ENCODE peak calls at places on chromosomes 2 and 18, in eight cellular contexts. Z is fibroblast of lung, R is astrocyte of the spinal cord, E is endodermal cell, J is astrocyte of the cerebellum, S is bronchial epithelial cell, M is fibroblast of mammary gland, X is dorsolateral prefrontal cortex. Y is an unnamed sample.

GRCh38 chr2:981759-982158 is 31.1 kb downstream of the SNTG2 start:
- DNase-seq in Z (no peak), R (no peak), E (no peak), J (no peak), S (no peak), M (no peak), X (no peak), Y (no peak)

GRCh38 chr2:175366814-175367213 is 185.3 kb upstream of the ATP5MC3 start:
- DNase-seq in Z (peak), R (peak), E (peak), J (peak), S (peak), M (peak), X (no peak), Y (no peak)

GRCh38 chr2:237150831-237151230 is 65.1 kb downstream of the COPS8 start:
- DNase-seq in Z (no peak), R (no peak), E (no peak), J (no peak), S (peak), M (no peak), X (no peak), Y (no peak)

GRCh38 chr2:54103454-54104314 is 11.7 kb upstream of the ACYP2 start:
- DNase-seq in Z (peak), R (peak), E (peak), J (peak), S (peak), M (peak), X (no peak), Y (no peak)

GRCh38 chr2:12637754-12638153 is 79.0 kb upstream of the TRIB2 start:
- DNase-seq in Z (peak), R (peak), E (no peak), J (no peak), S (peak), M (peak), X (no peak), Y (no peak)

GRCh38 chr2:74690571-74690970 is 36.5 kb downstream of the SEMA4F start:
- DNase-seq in Z (peak), R (peak), E (peak), J (peak), S (peak), M (peak), X (no peak), Y (no peak)

GRCh38 chr18:56258178-56258577 is 380.2 kb downstream of the TXNL1 start:
- DNase-seq in Z (peak), R (no peak), E (no peak), J (no peak), S (no peak), M (peak), X (no peak), Y (no peak)

GRCh38 chr2:223050900-223051299 is 1.1 kb upstream of the KCNE4 start:
- DNase-seq in Z (peak), R (peak), E (no peak), J (no peak), S (no peak), M (peak), X (no peak), Y (no peak)

GRCh38 chr18:61093967-61094366 is 239.3 kb upstream of the CDH20 start:
- DNase-seq in Z (no peak), R (no peak), E (no peak), J (no peak), S (no peak), M (no peak), X (no peak), Y (no peak)

GRCh38 chr18:10202947-10203346 is 251.5 kb upstream of the APCDD1 start:
- DNase-seq in Z (no peak), R (no peak), E (peak), J (no peak), S (no peak), M (no peak), X (no peak), Y (no peak)

GRCh38 chr2:167943877-167944276 is 303.5 kb downstream of the STK39 start:
- DNase-seq in Z (peak), R (peak), E (no peak), J (no peak), S (no peak), M (peak), X (no peak), Y (no peak)

GRCh38 chr2:230668184-230668938 is 44.3 kb upstream of the CAB39 start:
- DNase-seq in Z (peak), R (no peak), E (peak), J (no peak), S (peak), M (peak), X (no peak), Y (no peak)

GRCh38 chr18:63320690-63321265 is 1.2 kb upstream of the BCL2 start:
- DNase-seq in Z (peak), R (peak), E (peak), J (no peak), S (peak), M (peak), X (no peak), Y (no peak)

GRCh38 chr2:129237966-129238725 is 741.3 kb upstream of the RAB6C start:
- DNase-seq in Z (peak), R (peak), E (no peak), J (peak), S (peak), M (peak), X (no peak), Y (no peak)

GRCh38 chr2:44169155-44169898 is 652 bp downstream of the PPM1B start:
- DNase-seq in Z (peak), R (peak), E (peak), J (peak), S (peak), M (peak), X (no peak), Y (no peak)

GRCh38 chr2:46184794-46185583 is 112.2 kb upstream of the EPAS1 start:
- DNase-seq in Z (no peak), R (no peak), E (peak), J (no peak), S (no peak), M (no peak), X (no peak), Y (no peak)

GRCh38 chr2:177296047-177296446 is 31.5 kb upstream of the NFE2L2 start:
- DNase-seq in Z (peak), R (peak), E (no peak), J (peak), S (peak), M (peak), X (no peak), Y (no peak)

GRCh38 chr2:208064220-208064951 is 39.1 kb upstream of the PLEKHM3 start:
- DNase-seq in Z (peak), R (peak), E (no peak), J (peak), S (peak), M (peak), X (no peak), Y (peak)

GRCh38 chr18:75088622-75089211 is 120.2 kb downstream of the PTGR3 start:
- DNase-seq in Z (no peak), R (no peak), E (peak), J (no peak), S (no peak), M (no peak), X (no peak), Y (no peak)

GRCh38 chr18:8769509-8769908 is 64.2 kb downstream of the MTCL1 start:
- DNase-seq in Z (no peak), R (no peak), E (no peak), J (no peak), S (no peak), M (no peak), X (no peak), Y (no peak)

GRCh38 chr2:217695033-217695520 is 307.7 kb downstream of the TNS1 start:
- DNase-seq in Z (peak), R (peak), E (peak), J (peak), S (peak), M (peak), X (no peak), Y (peak)

GRCh38 chr2:71882949-71883472 is 264.7 kb downstream of the CYP26B1 start:
- DNase-seq in Z (peak), R (peak), E (peak), J (no peak), S (peak), M (peak), X (peak), Y (no peak)

GRCh38 chr2:122340246-122340645 is 584.8 kb downstream of the TSN start:
- DNase-seq in Z (no peak), R (no peak), E (no peak), J (no peak), S (peak), M (no peak), X (no peak), Y (no peak)

GRCh38 chr18:2529154-2529553 is 42.2 kb downstream of the METTL4 start:
- DNase-seq in Z (no peak), R (peak), E (peak), J (peak), S (no peak), M (no peak), X (no peak), Y (no peak)

GRCh38 chr2:191382801-191383200 is 137.6 kb downstream of the MYO1B start:
- DNase-seq in Z (peak), R (peak), E (no peak), J (no peak), S (peak), M (peak), X (no peak), Y (no peak)

GRCh38 chr2:62202019-62202722 is 6.3 kb downstream of the B3GNT2 start:
- DNase-seq in Z (no peak), R (no peak), E (peak), J (no peak), S (no peak), M (no peak), X (no peak), Y (no peak)

GRCh38 chr2:111950241-111950640 is 51.8 kb downstream of the MERTK start:
- DNase-seq in Z (peak), R (no peak), E (no peak), J (no peak), S (no peak), M (peak), X (no peak), Y (no peak)

GRCh38 chr2:88760819-88761598 is 69.5 kb downstream of the RPIA start:
- DNase-seq in Z (no peak), R (no peak), E (no peak), J (no peak), S (no peak), M (no peak), X (no peak), Y (no peak)

GRCh38 chr2:88753833-88754584 is 62.5 kb downstream of the RPIA start:
- DNase-seq in Z (peak), R (peak), E (no peak), J (no peak), S (peak), M (no peak), X (no peak), Y (no peak)

GRCh38 chr2:88754585-88755305 is 63.3 kb downstream of the RPIA start:
- DNase-seq in Z (no peak), R (no peak), E (no peak), J (no peak), S (no peak), M (no peak), X (no peak), Y (no peak)

GRCh38 chr2:88755836-88756235 is 64.4 kb downstream of the RPIA start:
- DNase-seq in Z (no peak), R (no peak), E (no peak), J (no peak), S (no peak), M (no peak), X (no peak), Y (no peak)

DNA sequence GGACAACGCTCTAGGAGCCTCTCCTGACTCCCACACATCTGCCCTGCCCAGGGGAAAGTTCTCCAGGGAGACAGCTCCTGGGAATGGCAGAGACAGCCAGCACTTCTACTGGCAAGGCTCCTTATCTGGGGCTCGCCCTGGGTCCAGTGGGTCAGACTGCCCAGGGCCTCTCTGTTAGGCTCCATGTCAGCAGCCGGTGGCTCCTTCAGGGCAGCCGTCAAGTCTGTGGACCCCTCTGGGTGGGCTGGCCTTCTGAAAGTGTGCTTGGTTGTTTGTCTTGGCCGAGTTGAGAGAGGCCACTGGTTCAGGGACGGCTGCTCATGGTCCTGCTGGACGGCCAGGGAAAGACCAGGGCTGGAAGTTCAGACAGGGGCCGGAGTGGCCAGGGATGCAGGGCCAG is 65.6 kb downstream of the RPIA start:
- DNase-seq in Z (no peak), R (no peak), E (no peak), J (no peak), S (no peak), M (no peak), X (no peak), Y (no peak)
- H3K4me3 ChIP-seq in Z (no peak), R (no peak), E (no peak), J (no peak), S (no peak), M (no peak), X (no peak), Y (no peak)

DNA sequence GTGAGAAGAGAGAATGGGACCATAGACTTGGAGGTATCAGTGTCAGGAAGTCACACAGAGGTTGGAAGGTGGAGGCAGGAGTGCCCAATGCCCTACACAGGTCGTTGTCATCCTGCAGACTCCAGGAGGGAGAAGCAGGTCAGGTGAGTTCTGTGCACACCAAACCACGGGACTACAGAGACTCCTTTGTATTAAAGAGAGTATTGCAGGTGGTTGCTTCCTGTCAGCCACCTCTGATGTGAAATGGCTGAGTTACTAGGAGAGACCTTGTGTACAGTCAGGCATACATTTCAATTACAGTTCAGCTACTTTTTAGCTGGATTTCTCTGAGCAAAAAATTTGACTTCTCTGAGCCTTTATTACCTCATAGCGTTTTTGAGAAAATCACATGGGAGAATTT is 51.6 kb downstream of the SPP2 start:
- DNase-seq in Z (no peak), R (no peak), E (no peak), J (no peak), S (peak), M (no peak), X (no peak), Y (no peak)
- TF ChIP-seq CTCF in Z (no peak), R (no peak), E (no peak), J (no peak), S (peak), M (no peak), X (no peak), Y (no peak)

DNA sequence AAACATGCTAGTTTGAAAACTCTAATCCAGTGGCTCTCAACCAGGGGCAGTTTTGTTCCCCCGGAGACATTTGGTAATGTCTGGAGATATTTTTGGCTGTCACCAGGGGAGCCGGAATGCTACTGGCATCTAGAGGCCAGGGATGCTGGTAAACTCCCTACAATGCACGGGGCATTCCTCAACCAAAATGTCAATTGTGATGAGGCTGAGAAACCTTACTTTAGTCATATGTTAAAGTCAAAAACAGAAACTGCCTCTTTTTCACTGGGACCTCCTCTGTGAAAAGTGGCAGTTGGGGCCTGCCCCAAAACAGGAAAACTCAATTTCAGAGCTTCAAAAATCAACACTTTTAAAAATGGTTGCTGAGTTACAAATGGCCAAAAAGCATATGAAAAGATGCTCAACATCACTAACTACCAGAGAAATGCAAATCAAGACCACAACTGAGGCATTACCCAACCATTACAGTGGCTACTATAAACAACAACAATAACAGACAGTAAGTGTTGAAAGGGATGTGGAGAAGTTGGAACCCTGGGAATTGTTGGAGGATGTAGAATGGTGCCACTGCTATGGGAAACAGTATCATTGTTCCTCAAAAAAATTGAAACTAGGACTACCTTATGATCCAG is 173.1 kb upstream of the SPRED2 start:
- DNase-seq in Z (no peak), R (no peak), E (peak), J (no peak), S (no peak), M (no peak), X (no peak), Y (no peak)
- H3K4me3 ChIP-seq in Z (no peak), R (no peak), E (no peak), J (no peak), S (no peak), M (no peak), X (no peak), Y (no peak)

GRCh38 chr2:113979172-113980128 is 89.6 kb downstream of the ACTR3 start:
- DNase-seq in Z (no peak), R (no peak), E (peak), J (no peak), S (no peak), M (no peak), X (no peak), Y (no peak)
- TF ChIP-seq CTCF in Z (peak), R (peak), E (peak), J (peak), S (peak), M (peak), X (no peak), Y (peak)

Y was measured in AG04449.